ENCODE peak calls at places on chromosome 14, in five cellular contexts. P, M, Q, J and F are unnamed samples.

GRCh38 chr14:80538633-80539375 is 327.5 kb upstream of the DIO2 start:
- DNase-seq in P (no peak), M (no peak), Q (no peak), J (no peak), F (no peak)

GRCh38 chr14:77301103-77301502 is 19.6 kb downstream of the POMT2 start:
- DNase-seq in P (no peak), M (peak; percentile 75), Q (peak; percentile 82), J (peak; percentile 57), F (peak; percentile 91)

GRCh38 chr14:67514203-67514607 is 18.9 kb upstream of the PLEKHH1 start:
- DNase-seq in P (no peak), M (peak; percentile 22), Q (no peak), J (no peak), F (peak; percentile 52)

GRCh38 chr14:74160763-74161162 is 76.0 kb downstream of the LIN52 start:
- DNase-seq in P (no peak), M (no peak), Q (no peak), J (no peak), F (no peak)

GRCh38 chr14:58466459-58466858 is 38.9 kb downstream of the KIAA0586 start:
- DNase-seq in P (no peak), M (no peak), Q (no peak), J (no peak), F (no peak)

GRCh38 chr14:68208218-68208617 is 388.6 kb downstream of the RAD51B start:
- DNase-seq in P (no peak), M (no peak), Q (no peak), J (no peak), F (no peak)

GRCh38 chr14:24132061-24132685 is 1.7 kb downstream of the FITM1 start:
- DNase-seq in P (no peak), M (peak; percentile 82), Q (no peak), J (no peak), F (no peak)

GRCh38 chr14:63478024-63478423 is 65.2 kb downstream of the PPP2R5E start:
- DNase-seq in P (no peak), M (no peak), Q (no peak), J (no peak), F (no peak)

GRCh38 chr14:102805454-102805891 is 28.2 kb downstream of the TRAF3 start:
- DNase-seq in P (no peak), M (no peak), Q (no peak), J (no peak), F (no peak)

GRCh38 chr14:59632381-59632780 is 55.8 kb upstream of the CCDC175 start:
- DNase-seq in P (no peak), M (peak; percentile 21), Q (no peak), J (no peak), F (no peak)

GRCh38 chr14:55581011-55581806 is 1.2 kb downstream of the KTN1 start:
- DNase-seq in P (no peak), M (peak; percentile 44), Q (peak; percentile 60), J (peak; percentile 34), F (peak; percentile 61)

GRCh38 chr14:71414631-71415403 is 507.6 kb downstream of the PCNX1 start:
- DNase-seq in P (no peak), M (no peak), Q (no peak), J (no peak), F (no peak)

GRCh38 chr14:24307575-24308341 is at the start of gene CIDEB:
- DNase-seq in P (no peak), M (peak; percentile 87), Q (peak; percentile 86), J (peak; percentile 76), F (peak; percentile 84)

GRCh38 chr14:61048640-61049039 is 67.6 kb downstream of the SLC38A6 start:
- DNase-seq in P (no peak), M (no peak), Q (no peak), J (no peak), F (no peak)

GRCh38 chr14:105117710-105118385 is 50.7 kb downstream of the JAG2 start:
- DNase-seq in P (no peak), M (no peak), Q (no peak), J (no peak), F (no peak)

GRCh38 chr14:24715239-24715638 is 81.2 kb upstream of the GZMB start:
- DNase-seq in P (no peak), M (no peak), Q (no peak), J (no peak), F (no peak)

GRCh38 chr14:89388853-89389252 is 28.2 kb downstream of the FOXN3 start:
- DNase-seq in P (no peak), M (no peak), Q (no peak), J (no peak), F (no peak)
- TF ChIP-seq CTCF in P (no peak), M (no peak), Q (no peak), J (no peak), F (no peak)

DNA sequence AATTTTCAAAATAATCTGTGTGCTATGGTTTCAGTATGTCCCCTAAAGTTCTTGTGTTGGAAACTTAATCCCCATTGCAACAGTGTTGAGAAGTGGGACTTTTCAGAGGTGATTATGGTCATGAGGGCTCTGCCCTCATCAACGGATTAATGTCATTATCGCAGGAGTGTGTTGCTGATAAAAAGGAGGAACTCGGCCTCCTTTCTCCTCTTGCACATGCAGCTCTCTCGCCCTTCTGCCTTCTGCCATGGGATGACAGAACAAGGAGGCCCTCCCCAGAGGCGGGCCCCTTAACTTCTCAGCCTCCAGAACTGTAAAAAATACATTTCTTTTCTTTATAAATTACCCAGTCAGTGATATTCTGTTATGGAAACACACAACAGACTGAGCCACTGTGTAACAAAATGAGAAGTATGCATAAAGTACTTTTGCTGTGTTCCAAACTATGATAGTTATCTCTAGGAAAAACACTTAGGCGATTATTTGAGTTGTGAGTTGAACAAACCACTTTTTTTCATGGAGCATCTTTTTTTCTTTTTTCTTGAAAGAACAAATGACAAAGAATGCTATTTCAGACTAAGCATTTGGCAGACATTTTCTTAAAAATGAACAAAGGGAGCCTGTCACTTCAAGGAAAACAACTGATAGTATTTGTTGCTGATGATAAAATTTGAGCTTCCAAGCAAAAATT is 134.8 kb upstream of the FUT8 start:
- DNase-seq in P (no peak), M (no peak), Q (no peak), J (no peak), F (no peak)
- H3K4me3 ChIP-seq in P (no peak overlapping the region), M (no peak overlapping the region), Q (no peak overlapping the region), J (no peak overlapping the region), F (no peak overlapping the region)

GRCh38 chr14:81801921-81802320 is 268.3 kb upstream of the SEL1L start:
- DNase-seq in P (no peak), M (no peak), Q (no peak), J (no peak), F (no peak)
- H3K4me1 ChIP-seq in P (no peaks in the 10 kb centered on the region), M (no peaks in the 10 kb centered on the region), Q (no peaks in the 10 kb centered on the region), J (no peaks in the 10 kb centered on the region), F (no peaks in the 10 kb centered on the region)

DNA sequence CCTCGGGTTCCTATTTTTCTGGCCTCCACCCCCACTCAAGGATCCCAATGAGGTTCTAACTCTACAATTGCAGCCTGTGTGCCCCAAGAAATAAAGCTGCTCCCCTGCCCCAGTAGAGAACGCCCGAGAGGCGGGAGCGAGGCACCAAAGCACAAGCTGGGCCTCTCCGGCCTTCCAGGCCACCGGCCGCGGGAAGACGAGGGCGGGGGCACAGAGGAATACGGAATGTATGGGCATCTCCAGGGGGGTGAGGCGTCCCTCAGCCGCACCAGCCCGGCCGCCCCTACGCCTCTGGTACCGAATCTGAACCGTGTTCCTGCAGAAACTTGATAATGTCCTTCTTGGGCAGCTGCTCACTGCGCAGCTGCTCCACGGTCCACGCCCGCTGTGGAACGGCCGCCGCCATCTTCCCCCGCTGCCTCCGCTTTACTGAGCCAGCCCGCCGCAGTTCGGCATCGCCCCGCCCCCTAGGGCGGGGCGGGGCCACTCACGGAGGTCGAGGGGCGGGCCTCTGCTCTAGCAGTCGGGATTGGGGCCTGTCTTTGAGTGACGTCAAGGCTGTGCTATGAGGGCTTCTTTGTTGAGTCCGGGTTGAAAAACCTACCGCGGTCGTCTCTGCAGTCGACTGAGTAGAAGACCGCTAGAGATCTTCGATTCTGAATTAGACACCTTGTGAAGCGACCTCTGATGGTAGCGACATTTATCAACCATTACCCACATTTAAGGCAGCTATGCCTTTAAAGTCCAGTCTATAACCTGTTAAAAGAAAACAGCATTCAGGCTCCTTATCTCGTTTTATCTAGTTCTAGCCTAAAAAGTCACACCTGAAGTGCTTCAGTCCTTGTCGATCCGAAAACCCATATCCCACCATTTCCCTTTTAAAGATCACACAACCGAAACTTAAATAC is at the start of gene FKBP3:
- DNase-seq in P (peak; percentile 93), M (peak; percentile 96), Q (peak; percentile 96), J (peak; percentile 97), F (peak; percentile 97)
- TF ChIP-seq CTCF in P (no peak), M (no peak), Q (no peak), J (no peak), F (no peak)

GRCh38 chr14:98137626-98138025 is 1134.4 kb downstream of the BCL11B start:
- DNase-seq in P (no peak), M (no peak), Q (no peak), J (no peak), F (no peak)
- H3K4me3 ChIP-seq in P (no peak overlapping the region), M (no peak overlapping the region), Q (no peak overlapping the region), J (no peak overlapping the region), F (no peak overlapping the region)

GRCh38 chr14:95741781-95742180 is 27.9 kb upstream of the TCL1A start:
- DNase-seq in P (no peak), M (no peak), Q (no peak), J (no peak), F (no peak)
- H3K4me1 ChIP-seq in P (peaks cover 18% of the 10 kb centered on the region), M (no peaks in the 10 kb centered on the region), Q (no peaks in the 10 kb centered on the region), J (no peaks in the 10 kb centered on the region), F (no peaks in the 10 kb centered on the region)